ENCODE peak calls at places on chromosomes 12 and 14, in five cellular contexts. A is GM06990, K is GM12891, W is breast epithelium, L is T-cell. J is an unnamed sample.

GRCh38 chr12:127292736-127293135 is 974.2 kb upstream of the TMEM132C start:
- DNase-seq in A (no peak), K (no peak), W (no peak), L (no peak), J (no peak)

GRCh38 chr14:23123419-23123818 is 4.4 kb upstream of the CEBPE start:
- DNase-seq in A (no peak), K (no peak), W (peak), L (no peak), J (no peak)

GRCh38 chr12:113958108-113958507 is 8.0 kb downstream of the RBM19 start:
- DNase-seq in A (no peak), K (no peak), W (no peak), L (no peak), J (no peak)

GRCh38 chr12:113598815-113599406 is 127.2 kb upstream of the LHX5 start:
- DNase-seq in A (no peak), K (no peak), W (no peak), L (no peak), J (no peak)

GRCh38 chr14:100279133-100279532 is 27.1 kb downstream of the SLC25A29 start:
- DNase-seq in A (no peak), K (no peak), W (no peak), L (no peak), J (no peak)

GRCh38 chr12:1994429-1995143 is 9.7 kb downstream of the DCP1B start:
- DNase-seq in A (no peak), K (no peak), W (no peak), L (no peak), J (peak)

GRCh38 chr12:54148560-54149439 is 40.0 kb downstream of the SMUG1 start:
- DNase-seq in A (no peak), K (no peak), W (no peak), L (no peak), J (no peak)

GRCh38 chr14:102776761-102777710 is at the start of gene TRAF3:
- DNase-seq in A (peak), K (peak), W (no peak), L (peak), J (peak)

GRCh38 chr14:34628681-34629135 is 1.2 kb downstream of the SNX6 start:
- DNase-seq in A (no peak), K (no peak), W (no peak), L (peak), J (no peak)